ENCODE peak calls at places on chromosomes 13 and 19, in five cellular contexts. E is H4; N is AG08395; D is effector CD8-positive, alpha-beta T cell; B is frontal cortex. Y is an unnamed sample.

GRCh38 chr19:7230826-7231225 is 63.4 kb downstream of the INSR start:
- DNase-seq in D (no peak), B (peak; percentile 33), E (no peak), N (no peak), Y (no peak)

GRCh38 chr19:10105241-10106099 is 692 bp upstream of the PPAN start:
- DNase-seq in D (peak; percentile 46), B (no peak), E (no peak), N (no peak), Y (no peak)

GRCh38 chr19:19410553-19411550 is 5.4 kb downstream of the GATAD2A start:
- DNase-seq in B (no peak), E (no peak), N (no peak), D (no peak), Y (no peak)

GRCh38 chr19:47598407-47599349 is 10.3 kb upstream of the BICRA start:
- DNase-seq in E (peak; percentile 95), D (no peak), N (peak; percentile 95), B (no peak), Y (peak; percentile 63)

GRCh38 chr13:109394311-109394988 is 391.9 kb downstream of the IRS2 start:
- DNase-seq in D (no peak), N (no peak), E (no peak), B (no peak), Y (no peak)

GRCh38 chr19:49475995-49476880 is 2.2 kb downstream of the FLT3LG start:
- DNase-seq in D (peak; percentile 46), E (no peak), B (no peak), N (peak; percentile 60), Y (no peak)

GRCh38 chr19:10332158-10332964 is 968 bp downstream of the RAVER1 start:
- DNase-seq in D (no peak), E (no peak), B (no peak), N (no peak), Y (no peak)

GRCh38 chr13:112252744-112253590 is 123.2 kb upstream of the SPACA7 start:
- DNase-seq in E (no peak), N (no peak), D (no peak), B (no peak), Y (no peak)

GRCh38 chr13:114124921-114125320 is 7.5 kb downstream of the RASA3 start:
- DNase-seq in E (peak; percentile 40), D (peak; percentile 49), B (no peak), N (peak; percentile 42), Y (no peak)

GRCh38 chr19:1066251-1066747 is 668 bp upstream of the ARHGAP45 start:
- DNase-seq in N (no peak), D (no peak), E (no peak), B (no peak), Y (no peak)

GRCh38 chr13:106348032-106348431 is 187.4 kb downstream of the EFNB2 start:
- DNase-seq in B (no peak), N (peak; percentile 34), D (no peak), E (no peak), Y (no peak)

GRCh38 chr19:11881151-11881800 is 6.3 kb upstream of the ZNF69 start:
- DNase-seq in D (peak; percentile 32), N (peak; percentile 74), B (peak; percentile 69), E (peak; percentile 23), Y (no peak)

GRCh38 chr13:105904034-105904742 is 631.3 kb downstream of the EFNB2 start:
- DNase-seq in N (no peak), D (no peak), B (no peak), E (no peak), Y (no peak)

GRCh38 chr19:3409346-3410064 is 43.1 kb downstream of the NFIC start:
- DNase-seq in E (no peak), B (no peak), D (no peak), N (peak; percentile 57), Y (no peak)

GRCh38 chr13:68888832-68889231 is 1218.8 kb upstream of the ATXN8OS start:
- DNase-seq in D (no peak), B (no peak), N (no peak), E (no peak), Y (no peak)

GRCh38 chr19:45113628-45114027 is 20.6 kb downstream of the PPP1R37 start:
- DNase-seq in E (no peak), D (no peak), N (no peak), B (no peak), Y (no peak)

GRCh38 chr19:7562646-7563393 is 27.3 kb downstream of the PNPLA6 start:
- DNase-seq in B (no peak), D (no peak), E (no peak), N (no peak), Y (no peak)

GRCh38 chr19:12793290-12794195 is 2.3 kb downstream of the JUNB start:
- DNase-seq in D (peak; percentile 92), B (peak; percentile 97), E (peak; percentile 85), N (peak; percentile 97), Y (peak; percentile 75)

GRCh38 chr13:47120284-47120683 is 223.4 kb upstream of the HTR2A start:
- DNase-seq in E (no peak), N (no peak), B (no peak), D (no peak), Y (no peak)

GRCh38 chr19:7739801-7740659 is 7.3 kb downstream of the CD209 start:
- DNase-seq in E (no peak), N (no peak), B (no peak), D (no peak), Y (no peak)

GRCh38 chr13:48542581-48543341 is 9.9 kb upstream of the RCBTB2 start:
- DNase-seq in D (no peak), E (no peak), B (no peak), N (no peak), Y (no peak)

GRCh38 chr19:13700621-13701020 is 63.7 kb upstream of the MRI1 start:
- DNase-seq in N (no peak), D (no peak), B (no peak), E (no peak), Y (no peak)

GRCh38 chr19:16233081-16233776 is 35.5 kb downstream of the AP1M1 start:
- DNase-seq in N (no peak), B (no peak), E (no peak), D (no peak), Y (no peak)

GRCh38 chr19:2041686-2042484 is 9.2 kb downstream of the MKNK2 start:
- DNase-seq in E (no peak), N (peak; percentile 95), B (peak; percentile 97), D (peak; percentile 99), Y (peak; percentile 86)

GRCh38 chr19:7507884-7508283 is 8.0 kb upstream of the ZNF358 start:
- DNase-seq in E (peak; percentile 92), D (no peak), N (peak; percentile 91), B (peak; percentile 55), Y (peak; percentile 36)

GRCh38 chr19:57583104-57583520 is 833 bp upstream of the ZIK1 start:
- DNase-seq in N (no peak), B (no peak), E (no peak), D (no peak), Y (no peak)

GRCh38 chr19:8526345-8527062 is 12.5 kb upstream of the ZNF414 start:
- DNase-seq in N (peak; percentile 93), E (peak; percentile 94), B (peak; percentile 89), D (no peak), Y (peak; percentile 53)

GRCh38 chr13:111253334-111253872 is 67.0 kb upstream of the TEX29 start:
- DNase-seq in E (no peak), N (peak; percentile 18), B (no peak), D (no peak), Y (no peak)

GRCh38 chr19:44776402-44777096 is 1.1 kb upstream of the CBLC start:
- DNase-seq in N (no peak), D (no peak), B (no peak), E (no peak), Y (no peak)

GRCh38 chr19:6718111-6718740 is 2.2 kb downstream of the C3 start:
- DNase-seq in B (no peak), D (no peak), E (no peak), N (no peak), Y (no peak)

GRCh38 chr19:38478273-38478971 is 44.9 kb downstream of the RYR1 start:
- DNase-seq in D (no peak), B (no peak), E (peak; percentile 56), N (no peak), Y (no peak)

GRCh38 chr13:40315416-40316064 is 350.9 kb downstream of the FOXO1 start:
- DNase-seq in B (no peak), D (peak; percentile 10), N (no peak), E (no peak), Y (no peak)

GRCh38 chr13:31556376-31556775 is 182.9 kb upstream of the RXFP2 start:
- DNase-seq in E (peak; percentile 30), D (no peak), N (peak; percentile 72), B (no peak), Y (no peak)

GRCh38 chr13:48265217-48265815 is 32.3 kb downstream of the ITM2B start:
- DNase-seq in E (no peak), D (no peak), N (no peak), B (no peak), Y (no peak)

GRCh38 chr19:816500-816857 is 5.3 kb downstream of the PLPPR3 start:
- DNase-seq in D (no peak), B (no peak), N (no peak), E (no peak), Y (no peak)

GRCh38 chr19:55643003-55643732 is at the start of gene ZNF581:
- DNase-seq in E (peak; percentile 81), D (peak; percentile 67), B (peak; percentile 80), N (peak; percentile 83), Y (no peak)

GRCh38 chr13:51168623-51169022 is 53.6 kb upstream of the FAM124A start:
- DNase-seq in E (no peak), B (no peak), D (no peak), N (no peak), Y (no peak)